ENCODE peak calls at places on chromosomes 7 and 10, in seven cellular contexts. I, H, P, M, R, U and K are unnamed samples.

GRCh38 chr10:117140525-117140902 is 2.4 kb upstream of the VAX1 start:
- DNase-seq in I (no peak), H (no peak), P (no peak), M (no peak), R (no peak), U (no peak), K (no peak)

GRCh38 chr10:103845983-103846382 is 9.4 kb downstream of the SH3PXD2A start:
- DNase-seq in I (no peak), H (no peak), P (peak), M (peak), R (no peak), U (no peak), K (no peak)

GRCh38 chr7:134613623-134614347 is 32.9 kb upstream of the BPGM start:
- DNase-seq in I (no peak), H (no peak), P (no peak), M (no peak), R (no peak), U (no peak), K (no peak)

GRCh38 chr10:75137533-75138438 is 26.3 kb downstream of the SAMD8 start:
- DNase-seq in I (no peak), H (peak), P (no peak), M (no peak), R (no peak), U (no peak), K (no peak)

GRCh38 chr10:36779238-36779846 is 346.1 kb upstream of the ANKRD30A start:
- DNase-seq in I (no peak), H (peak), P (no peak), M (no peak), R (no peak), U (peak), K (no peak)

GRCh38 chr10:7797582-7797981 is 9.6 kb downstream of the ATP5F1C start:
- DNase-seq in I (no peak), H (peak), P (no peak), M (no peak), R (no peak), U (no peak), K (no peak)

GRCh38 chr10:67971311-67971710 is 86.9 kb downstream of the SIRT1 start:
- DNase-seq in I (no peak), H (no peak), P (no peak), M (no peak), R (no peak), U (no peak), K (no peak)

GRCh38 chr7:69166979-69167516 is 431.2 kb upstream of the AUTS2 start:
- DNase-seq in I (no peak), H (no peak), P (no peak), M (no peak), R (no peak), U (no peak), K (no peak)

GRCh38 chr7:112869111-112869774 is 79.0 kb upstream of the TMEM168 start:
- DNase-seq in I (peak), H (peak), P (peak), M (no peak), R (peak), U (no peak), K (peak)

GRCh38 chr7:342681-343216 is 52.8 kb downstream of the FOXL3 start:
- DNase-seq in I (no peak), H (no peak), P (no peak), M (no peak), R (no peak), U (no peak), K (no peak)

GRCh38 chr10:111391146-111391545 is 314.3 kb downstream of the ADRA2A start:
- DNase-seq in I (no peak), H (no peak), P (no peak), M (no peak), R (no peak), U (no peak), K (no peak)

GRCh38 chr10:13528875-13529713 is at the start of gene BEND7:
- DNase-seq in I (no peak), H (peak), P (peak), M (no peak), R (no peak), U (no peak), K (no peak)

GRCh38 chr10:62636825-62637248 is 167.7 kb upstream of the ADO start:
- DNase-seq in I (no peak), H (no peak), P (no peak), M (no peak), R (no peak), U (no peak), K (no peak)

GRCh38 chr10:32367793-32368453 is 21.0 kb upstream of the EPC1 start:
- DNase-seq in I (peak), H (peak), P (peak), M (peak), R (peak), U (peak), K (peak)

GRCh38 chr10:132742167-132742836 is 43.6 kb downstream of the NKX6-2 start:
- DNase-seq in I (no peak), H (no peak), P (no peak), M (no peak), R (no peak), U (no peak), K (no peak)

GRCh38 chr10:117175901-117176534 is 21.3 kb upstream of the KCNK18 start:
- DNase-seq in I (peak), H (peak), P (peak), M (peak), R (peak), U (peak), K (peak)

GRCh38 chr7:77537595-77538185 is 595 bp downstream of the PTPN12 start:
- DNase-seq in I (peak), H (peak), P (peak), M (peak), R (peak), U (no peak), K (no peak)

GRCh38 chr10:63591600-63592379 is 70.6 kb downstream of the REEP3 start:
- DNase-seq in I (no peak), H (no peak), P (no peak), M (no peak), R (no peak), U (no peak), K (no peak)

GRCh38 chr7:91055219-91055618 is 209.0 kb upstream of the FZD1 start:
- DNase-seq in I (no peak), H (no peak), P (no peak), M (no peak), R (no peak), U (no peak), K (no peak)

GRCh38 chr10:34954142-34954541 is 136.0 kb downstream of the CUL2 start:
- DNase-seq in I (no peak), H (peak), P (peak), M (no peak), R (no peak), U (no peak), K (no peak)

GRCh38 chr10:48406204-48406603 is 99.7 kb downstream of the MAPK8 start:
- DNase-seq in I (no peak), H (peak), P (no peak), M (no peak), R (no peak), U (no peak), K (no peak)

GRCh38 chr7:24464846-24465245 is 108.4 kb upstream of the PALS2 start:
- DNase-seq in I (no peak), H (no peak), P (no peak), M (no peak), R (no peak), U (no peak), K (no peak)

GRCh38 chr7:18356195-18356645 is 139.3 kb upstream of the HDAC9 start:
- DNase-seq in I (no peak), H (peak), P (no peak), M (no peak), R (no peak), U (no peak), K (peak)

GRCh38 chr10:31090894-31091607 is 59.4 kb upstream of the ZNF438 start:
- DNase-seq in I (no peak), H (no peak), P (no peak), M (peak), R (no peak), U (no peak), K (no peak)

GRCh38 chr7:125383324-125383723 is 453.7 kb upstream of the POT1 start:
- DNase-seq in I (no peak), H (no peak), P (no peak), M (no peak), R (no peak), U (no peak), K (no peak)

GRCh38 chr7:87919875-87920274 is 14.2 kb upstream of the ADAM22 start:
- DNase-seq in I (no peak), H (no peak), P (no peak), M (no peak), R (no peak), U (no peak), K (no peak)

GRCh38 chr7:14766747-14767146 is 135.8 kb downstream of the DGKB start:
- DNase-seq in I (no peak), H (no peak), P (no peak), M (no peak), R (no peak), U (no peak), K (no peak)

GRCh38 chr7:101862280-101863220 is 45.1 kb downstream of the CUX1 start:
- DNase-seq in I (no peak), H (no peak), P (no peak), M (no peak), R (no peak), U (no peak), K (no peak)

GRCh38 chr7:84017653-84018052 is 176.9 kb downstream of the SEMA3A start:
- DNase-seq in I (no peak), H (no peak), P (no peak), M (no peak), R (no peak), U (no peak), K (no peak)

GRCh38 chr7:80729586-80730320 is 91.3 kb downstream of the CD36 start:
- DNase-seq in I (no peak), H (no peak), P (no peak), M (no peak), R (no peak), U (no peak), K (no peak)

GRCh38 chr7:130367088-130367755 is 13.1 kb upstream of the CPA1 start:
- DNase-seq in I (peak), H (no peak), P (no peak), M (no peak), R (no peak), U (no peak), K (no peak)

GRCh38 chr7:47394216-47394615 is 187.7 kb downstream of the TNS3 start:
- DNase-seq in I (no peak), H (no peak), P (no peak), M (no peak), R (no peak), U (no peak), K (no peak)

GRCh38 chr7:2278026-2278425 is 36.0 kb downstream of the NUDT1 start:
- DNase-seq in I (no peak), H (no peak), P (no peak), M (no peak), R (no peak), U (no peak), K (no peak)

GRCh38 chr7:3533040-3533439 is 232.0 kb downstream of the SDK1 start:
- DNase-seq in I (no peak), H (no peak), P (no peak), M (no peak), R (no peak), U (no peak), K (no peak)

GRCh38 chr7:94698275-94698674 is 42.3 kb upstream of the SGCE start:
- DNase-seq in I (no peak), H (peak), P (no peak), M (no peak), R (no peak), U (no peak), K (no peak)

GRCh38 chr10:30813872-30814471 is 184.4 kb upstream of the LYZL2 start:
- DNase-seq in I (no peak), H (peak), P (no peak), M (no peak), R (no peak), U (no peak), K (no peak)

GRCh38 chr10:99870051-99870730 is 87.8 kb downstream of the ABCC2 start:
- DNase-seq in I (peak), H (no peak), P (no peak), M (no peak), R (peak), U (no peak), K (peak)

GRCh38 chr10:132685121-132685891 is 100.6 kb downstream of the NKX6-2 start:
- DNase-seq in I (no peak), H (peak), P (peak), M (peak), R (no peak), U (peak), K (no peak)

GRCh38 chr10:8416192-8416701 is 361.8 kb downstream of the GATA3 start:
- DNase-seq in I (peak), H (no peak), P (no peak), M (no peak), R (peak), U (no peak), K (peak)